ENCODE peak calls at places on chromosome 14, in four cellular contexts. One of them, this sample, is unnamed.

GRCh38 chr14:102923201-102923919 is 897 bp downstream of the AMN start:
- DNase-seq in upper lobe of right lung: no peak
- DNase-seq in body of pancreas: no peak
- DNase-seq in CD8-positive, alpha-beta memory T cell: no peak
- DNase-seq in this sample: peak; percentile 48

GRCh38 chr14:93838253-93838652 is 50.0 kb upstream of the PRIMA1 start:
- DNase-seq in upper lobe of right lung: no peak
- DNase-seq in body of pancreas: no peak
- DNase-seq in CD8-positive, alpha-beta memory T cell: no peak
- DNase-seq in this sample: no peak

GRCh38 chr14:69839661-69840060 is 39.6 kb upstream of the SMOC1 start:
- DNase-seq in upper lobe of right lung: no peak
- DNase-seq in body of pancreas: no peak
- DNase-seq in CD8-positive, alpha-beta memory T cell: no peak
- DNase-seq in this sample: no peak

GRCh38 chr14:28576523-28576922 is 190.1 kb upstream of the FOXG1 start:
- DNase-seq in upper lobe of right lung: no peak
- DNase-seq in body of pancreas: no peak
- DNase-seq in CD8-positive, alpha-beta memory T cell: no peak
- DNase-seq in this sample: no peak

GRCh38 chr14:67653651-67654280 is 20.7 kb downstream of the VTI1B start:
- DNase-seq in upper lobe of right lung: no peak
- DNase-seq in body of pancreas: no peak
- DNase-seq in CD8-positive, alpha-beta memory T cell: no peak
- DNase-seq in this sample: no peak

GRCh38 chr14:75125617-75126016 is 1.2 kb downstream of the NEK9 start:
- DNase-seq in upper lobe of right lung: no peak
- DNase-seq in body of pancreas: no peak
- DNase-seq in CD8-positive, alpha-beta memory T cell: no peak
- DNase-seq in this sample: no peak

GRCh38 chr14:88468396-88468795 is 82.9 kb downstream of the SPATA7 start:
- DNase-seq in upper lobe of right lung: no peak
- DNase-seq in body of pancreas: no peak
- DNase-seq in CD8-positive, alpha-beta memory T cell: no peak
- DNase-seq in this sample: no peak

GRCh38 chr14:51020024-51020710 is 74.7 kb downstream of the TRIM9 start:
- DNase-seq in upper lobe of right lung: no peak
- DNase-seq in body of pancreas: no peak
- DNase-seq in CD8-positive, alpha-beta memory T cell: no peak
- DNase-seq in this sample: no peak

GRCh38 chr14:99287269-99287942 is 15.4 kb upstream of the BCL11B start:
- DNase-seq in upper lobe of right lung: no peak
- DNase-seq in body of pancreas: no peak
- DNase-seq in CD8-positive, alpha-beta memory T cell: peak; percentile 63
- DNase-seq in this sample: peak; percentile 21

GRCh38 chr14:61701946-61702345 is 6.6 kb downstream of the HIF1A start:
- DNase-seq in upper lobe of right lung: no peak
- DNase-seq in body of pancreas: no peak
- DNase-seq in CD8-positive, alpha-beta memory T cell: no peak
- DNase-seq in this sample: no peak

GRCh38 chr14:31567651-31568050 is 6.4 kb downstream of the NUBPL start:
- DNase-seq in upper lobe of right lung: no peak
- DNase-seq in body of pancreas: no peak
- DNase-seq in CD8-positive, alpha-beta memory T cell: no peak
- DNase-seq in this sample: no peak

GRCh38 chr14:36773136-36773540 is 111.5 kb downstream of the PAX9 start:
- DNase-seq in upper lobe of right lung: no peak
- DNase-seq in body of pancreas: no peak
- DNase-seq in CD8-positive, alpha-beta memory T cell: no peak
- DNase-seq in this sample: no peak

GRCh38 chr14:27995688-27996087 is 770.9 kb upstream of the FOXG1 start:
- DNase-seq in upper lobe of right lung: no peak
- DNase-seq in body of pancreas: no peak
- DNase-seq in CD8-positive, alpha-beta memory T cell: no peak
- DNase-seq in this sample: no peak

DNA sequence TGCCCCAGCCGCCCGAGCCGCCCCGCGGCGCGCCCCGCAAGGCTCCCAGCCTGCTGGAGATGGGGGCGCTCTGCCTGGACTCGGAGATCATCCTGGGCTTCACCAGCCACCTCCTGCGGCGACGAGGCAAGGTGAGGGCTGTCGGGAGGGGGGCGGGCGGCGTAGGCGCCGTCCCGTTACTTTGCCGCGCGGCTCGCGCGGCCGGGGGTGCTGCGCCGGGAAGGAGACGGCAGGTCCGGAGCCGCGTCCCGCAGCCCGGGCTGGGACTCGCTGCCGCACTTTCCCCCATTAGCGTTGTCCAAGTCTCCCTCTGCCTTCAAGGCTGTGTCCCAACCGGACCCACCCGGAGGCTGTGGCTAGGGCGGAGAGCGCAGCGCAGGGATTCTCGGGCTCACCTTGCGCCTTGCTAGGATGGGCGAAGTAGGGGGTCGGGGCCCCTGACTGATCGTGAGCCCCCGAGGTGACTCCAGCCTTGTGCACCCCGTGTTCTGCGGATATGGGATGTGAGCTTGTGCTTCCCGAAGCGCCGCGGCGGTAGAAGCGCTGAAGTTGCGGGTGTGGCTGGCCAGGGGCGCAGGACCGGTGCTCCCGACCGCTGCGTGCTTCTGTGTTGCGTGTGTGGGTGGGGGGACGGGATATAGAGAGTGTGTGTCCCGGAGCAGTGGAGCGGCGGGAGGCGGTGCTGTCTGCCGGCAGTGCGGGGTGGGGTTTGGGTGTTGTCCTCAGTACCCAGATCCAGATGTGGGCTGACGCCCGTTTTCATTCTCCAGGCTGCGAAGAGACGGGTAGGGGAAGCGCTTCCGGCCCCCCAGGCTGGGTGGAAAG is 1.7 kb upstream of the KIF26A start:
- DNase-seq in upper lobe of right lung: peak; percentile 62
- DNase-seq in body of pancreas: no peak
- DNase-seq in CD8-positive, alpha-beta memory T cell: peak; percentile 31
- DNase-seq in this sample: no peak
- H3K27me3 ChIP-seq in upper lobe of right lung: peaks cover 70% of the 10 kb centered on the region
- H3K27me3 ChIP-seq in body of pancreas: no peaks in the 10 kb centered on the region
- H3K27me3 ChIP-seq in CD8-positive, alpha-beta memory T cell: no peaks in the 10 kb centered on the region
- H3K27me3 ChIP-seq in this sample: peaks cover 30% of the 10 kb centered on the region

DNA sequence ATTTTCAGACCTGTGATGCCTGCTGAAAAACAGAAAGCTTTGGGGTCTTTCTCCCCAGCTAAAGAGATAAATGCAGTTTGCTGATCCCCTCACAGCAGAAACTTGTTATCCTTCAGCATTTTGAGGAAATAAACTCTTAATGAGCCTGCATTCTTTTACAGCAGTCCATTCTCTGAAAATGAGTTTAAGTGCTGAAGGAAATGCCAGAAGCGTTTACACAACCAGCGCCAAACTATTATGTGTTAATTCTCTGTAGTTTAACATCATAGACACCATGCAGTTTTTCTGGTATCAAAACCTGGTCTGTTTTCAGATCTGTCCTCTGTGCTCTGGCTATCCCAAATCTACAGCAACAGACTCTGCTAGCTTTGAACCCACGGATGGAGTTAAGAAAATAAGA is 291.3 kb downstream of the NPAS3 start:
- DNase-seq in upper lobe of right lung: no peak
- DNase-seq in body of pancreas: no peak
- DNase-seq in CD8-positive, alpha-beta memory T cell: no peak
- DNase-seq in this sample: no peak
- H3K27ac ChIP-seq in upper lobe of right lung: no peak overlapping the region
- H3K27ac ChIP-seq in body of pancreas: no peak overlapping the region
- H3K27ac ChIP-seq in CD8-positive, alpha-beta memory T cell: no peak overlapping the region
- H3K27ac ChIP-seq in this sample: no peak overlapping the region

DNA sequence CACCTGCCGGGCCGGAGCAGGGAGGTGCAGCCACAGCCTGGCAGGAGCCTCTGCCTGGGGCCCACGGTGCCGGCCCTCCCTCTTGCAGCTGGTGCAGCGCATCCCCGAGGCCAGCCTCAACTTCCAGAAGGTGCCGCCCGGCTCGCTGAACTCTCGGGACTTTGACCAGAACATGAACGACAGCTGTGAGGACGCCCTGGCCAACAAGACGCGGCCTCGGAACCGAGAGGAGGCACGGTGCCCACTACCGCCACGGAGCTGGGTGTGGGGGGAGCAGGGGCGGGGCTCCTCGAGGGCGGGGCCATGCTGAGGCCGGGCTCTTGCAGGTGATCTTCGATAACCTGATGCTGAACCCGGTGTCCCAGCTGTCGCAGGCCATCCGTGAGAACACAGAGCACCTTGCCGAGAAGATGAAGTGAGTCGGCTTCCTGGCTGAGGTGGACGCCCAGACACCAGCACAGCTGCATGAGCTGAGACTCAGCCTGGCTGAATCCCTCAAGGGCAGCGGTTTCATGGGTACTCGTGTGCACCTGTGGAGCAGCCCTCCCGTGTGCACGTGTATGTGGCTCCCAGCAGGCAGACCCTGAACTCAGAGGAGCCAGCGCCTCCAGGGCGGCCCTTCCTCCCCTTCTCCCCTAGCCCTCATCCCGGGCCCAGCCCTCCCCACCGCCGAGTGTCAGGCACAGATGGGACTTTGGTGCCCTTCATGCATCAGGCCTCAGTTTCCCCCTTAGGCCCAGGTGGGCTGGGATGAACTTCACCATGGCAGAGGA is 28.6 kb downstream of the CEP170B start:
- DNase-seq in upper lobe of right lung: peak; percentile 64
- DNase-seq in body of pancreas: peak; percentile 39
- DNase-seq in CD8-positive, alpha-beta memory T cell: no peak
- DNase-seq in this sample: peak; percentile 79
- H3K4me1 ChIP-seq in upper lobe of right lung: no peaks in the 10 kb centered on the region
- H3K4me1 ChIP-seq in body of pancreas: peaks cover 32% of the 10 kb centered on the region
- H3K4me1 ChIP-seq in CD8-positive, alpha-beta memory T cell: no peaks in the 10 kb centered on the region
- H3K4me1 ChIP-seq in this sample: no peaks in the 10 kb centered on the region

DNA sequence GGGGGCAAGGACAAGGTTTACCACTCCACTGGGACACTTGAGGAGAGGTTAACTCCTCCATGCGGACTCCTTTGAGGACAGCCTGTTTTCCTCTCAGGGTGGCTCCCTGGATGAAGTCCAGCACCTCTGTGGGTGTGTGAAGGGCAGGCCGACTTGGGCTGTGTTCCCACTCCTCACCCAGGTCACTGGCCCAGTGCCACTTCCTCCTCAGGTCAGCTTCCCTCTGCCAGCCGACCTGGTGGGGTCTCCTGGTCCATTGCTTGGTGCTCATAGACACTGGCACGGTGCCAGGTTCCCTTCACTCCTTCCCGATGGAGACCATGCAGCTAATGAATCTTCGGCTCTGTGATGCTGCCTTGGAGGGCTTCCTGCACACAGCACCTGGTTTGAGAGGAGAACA is 146.4 kb upstream of the RTL1 start:
- DNase-seq in upper lobe of right lung: no peak
- DNase-seq in body of pancreas: no peak
- DNase-seq in CD8-positive, alpha-beta memory T cell: no peak
- DNase-seq in this sample: no peak
- H3K27me3 ChIP-seq in upper lobe of right lung: no peaks in the 10 kb centered on the region
- H3K27me3 ChIP-seq in body of pancreas: no peaks in the 10 kb centered on the region
- H3K27me3 ChIP-seq in CD8-positive, alpha-beta memory T cell: no peaks in the 10 kb centered on the region
- H3K27me3 ChIP-seq in this sample: no peaks in the 10 kb centered on the region

GRCh38 chr14:91983571-91983970 is 36.1 kb upstream of the FBLN5 start:
- DNase-seq in upper lobe of right lung: no peak
- DNase-seq in body of pancreas: no peak
- DNase-seq in CD8-positive, alpha-beta memory T cell: no peak
- DNase-seq in this sample: no peak

GRCh38 chr14:91980157-91980556 is 32.7 kb upstream of the FBLN5 start:
- DNase-seq in upper lobe of right lung: no peak
- DNase-seq in body of pancreas: no peak
- DNase-seq in CD8-positive, alpha-beta memory T cell: no peak
- DNase-seq in this sample: peak; percentile 42

GRCh38 chr14:91987192-91987591 is 39.7 kb upstream of the FBLN5 start:
- DNase-seq in upper lobe of right lung: no peak
- DNase-seq in body of pancreas: no peak
- DNase-seq in CD8-positive, alpha-beta memory T cell: no peak
- DNase-seq in this sample: no peak

GRCh38 chr14:91985521-91986255 is 38.2 kb upstream of the FBLN5 start:
- DNase-seq in upper lobe of right lung: no peak
- DNase-seq in body of pancreas: no peak
- DNase-seq in CD8-positive, alpha-beta memory T cell: no peak
- DNase-seq in this sample: no peak

DNA sequence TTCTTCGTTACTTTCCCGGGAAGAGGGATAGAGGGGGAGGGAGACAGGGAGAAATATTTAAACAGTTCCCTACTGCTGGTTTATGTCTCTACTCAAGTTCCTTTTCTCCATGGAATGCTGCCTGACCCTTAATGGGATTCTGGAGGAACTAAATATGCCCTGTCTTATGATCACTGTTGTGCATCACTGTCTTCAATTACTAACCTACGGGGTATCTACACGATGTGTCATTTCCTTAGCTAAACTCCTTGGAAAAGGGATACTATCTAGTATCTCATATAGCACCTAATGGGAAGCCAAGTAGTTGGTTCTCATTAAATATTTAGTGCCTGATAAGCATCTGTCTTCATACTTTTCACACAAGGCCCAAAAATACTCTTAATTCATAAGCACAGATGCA is 37.5 kb upstream of the FBLN5 start:
- DNase-seq in upper lobe of right lung: no peak
- DNase-seq in body of pancreas: no peak
- DNase-seq in CD8-positive, alpha-beta memory T cell: no peak
- DNase-seq in this sample: no peak
- H3K27ac ChIP-seq in upper lobe of right lung: no peak overlapping the region
- H3K27ac ChIP-seq in body of pancreas: peak overlapping the region; percentile 20
- H3K27ac ChIP-seq in CD8-positive, alpha-beta memory T cell: no peak overlapping the region
- H3K27ac ChIP-seq in this sample: no peak overlapping the region

GRCh38 chr14:24427537-24428508 is 1.6 kb downstream of the CBLN3 start:
- DNase-seq in upper lobe of right lung: no peak
- DNase-seq in body of pancreas: no peak
- DNase-seq in CD8-positive, alpha-beta memory T cell: no peak
- DNase-seq in this sample: peak; percentile 63
- H3K4me1 ChIP-seq in upper lobe of right lung: peaks cover 47% of the 10 kb centered on the region
- H3K4me1 ChIP-seq in body of pancreas: peaks cover 74% of the 10 kb centered on the region
- H3K4me1 ChIP-seq in CD8-positive, alpha-beta memory T cell: peaks cover 62% of the 10 kb centered on the region
- H3K4me1 ChIP-seq in this sample: peaks cover 9% of the 10 kb centered on the region